ENCODE peak calls at places on chromosomes 12 and 14, in four cellular contexts. G is K562, S is HepG2, B is GM12878. Z is an unnamed sample.

GRCh38 chr14:54564071-54564798 is 2.7 kb upstream of the SAMD4A start:
- DNase-seq in G (no peak), S (peak), B (no peak), Z (no peak)

GRCh38 chr12:31860401-31860800 is 98.8 kb upstream of the RESF1 start:
- DNase-seq in G (no peak), S (peak), B (no peak), Z (no peak)

GRCh38 chr12:69171881-69172280 is 67.5 kb upstream of the CPSF6 start:
- DNase-seq in G (no peak), S (no peak), B (no peak), Z (no peak)

GRCh38 chr14:23085458-23085857 is 9.5 kb downstream of the ACIN1 start:
- DNase-seq in G (no peak), S (no peak), B (no peak), Z (no peak)

GRCh38 chr14:81625343-81625742 is 91.7 kb upstream of the SEL1L start:
- DNase-seq in G (no peak), S (peak), B (no peak), Z (no peak)

GRCh38 chr12:18400186-18400585 is 138.9 kb downstream of the PIK3C2G start:
- DNase-seq in G (no peak), S (no peak), B (no peak), Z (no peak)

GRCh38 chr12:96014932-96015599 is 18.9 kb upstream of the HAL start:
- DNase-seq in G (no peak), S (no peak), B (no peak), Z (no peak)

GRCh38 chr12:52836042-52836466 is 1.9 kb upstream of the KRT79 start:
- DNase-seq in G (peak), S (no peak), B (no peak), Z (no peak)

GRCh38 chr14:105602243-105602750 is 75.9 kb downstream of the TMEM121 start:
- DNase-seq in G (no peak), S (no peak), B (no peak), Z (no peak)

GRCh38 chr12:33588082-33588712 is 148.6 kb upstream of the SYT10 start:
- DNase-seq in G (peak), S (no peak), B (no peak), Z (peak)

GRCh38 chr12:27751386-27752047 is 28.5 kb upstream of the KLHL42 start:
- DNase-seq in G (peak), S (no peak), B (no peak), Z (no peak)

GRCh38 chr12:57899010-57899662 is 42.2 kb upstream of the ATP23 start:
- DNase-seq in G (no peak), S (no peak), B (peak), Z (no peak)

GRCh38 chr14:32022938-32023466 is 54.1 kb upstream of the ARHGAP5 start:
- DNase-seq in G (no peak), S (no peak), B (no peak), Z (no peak)

GRCh38 chr14:64416348-64416932 is 28.3 kb downstream of the MTHFD1 start:
- DNase-seq in G (no peak), S (no peak), B (no peak), Z (no peak)
- TF ChIP-seq SRF in G (no peak), S (no peak), B (no peak), Z (no peak)

GRCh38 chr14:68633131-68633991 is 159.5 kb downstream of the ZFP36L1 start:
- DNase-seq in G (no peak), S (no peak), B (no peak), Z (peak)
- H3K9ac ChIP-seq in G (no peak), S (no peak), B (no peak), Z (no peak)

DNA sequence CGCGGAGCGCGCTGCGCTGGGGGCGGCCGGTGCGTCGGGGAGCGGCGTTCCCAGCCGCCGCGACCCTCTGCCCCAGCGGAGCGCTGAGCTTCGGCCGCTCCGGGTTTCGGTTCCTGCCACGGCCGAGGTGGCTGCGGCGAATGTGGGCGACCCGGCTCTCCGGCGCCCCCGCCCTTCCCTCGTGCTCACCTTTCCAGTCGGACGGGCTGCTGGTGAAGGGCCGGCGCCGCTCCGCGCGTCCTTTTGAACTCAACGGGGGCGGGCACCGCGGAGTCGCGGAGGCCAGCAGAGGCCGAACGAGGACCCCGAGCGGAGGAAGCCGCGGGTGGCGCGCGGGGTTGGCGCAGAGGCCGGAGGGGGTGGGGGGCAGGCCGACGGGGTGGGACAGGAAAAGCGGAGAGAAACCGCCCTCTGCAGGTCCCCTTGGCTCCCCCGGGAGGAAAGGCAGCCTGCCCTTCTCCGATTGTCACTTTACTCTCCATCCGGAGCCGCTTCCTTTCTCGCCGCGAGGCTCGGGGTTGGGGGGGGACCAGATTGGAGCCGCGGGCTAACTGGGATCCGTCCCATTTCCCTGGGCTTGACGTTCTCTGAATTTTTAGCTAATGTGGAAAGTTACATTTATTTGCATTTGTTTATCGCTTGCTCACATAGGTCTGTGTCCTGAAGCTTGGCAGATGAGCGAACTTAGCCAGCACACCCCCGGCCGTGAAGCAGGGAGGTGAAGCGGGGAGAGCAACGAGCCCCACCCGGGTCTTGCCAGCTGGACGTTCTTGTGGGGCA is at the start of gene SMAGP:
- DNase-seq in G (peak), S (peak), B (no peak), Z (peak)
- TF ChIP-seq KDM1A in G (no peak), S (no peak), B (no peak), Z (no peak)

DNA sequence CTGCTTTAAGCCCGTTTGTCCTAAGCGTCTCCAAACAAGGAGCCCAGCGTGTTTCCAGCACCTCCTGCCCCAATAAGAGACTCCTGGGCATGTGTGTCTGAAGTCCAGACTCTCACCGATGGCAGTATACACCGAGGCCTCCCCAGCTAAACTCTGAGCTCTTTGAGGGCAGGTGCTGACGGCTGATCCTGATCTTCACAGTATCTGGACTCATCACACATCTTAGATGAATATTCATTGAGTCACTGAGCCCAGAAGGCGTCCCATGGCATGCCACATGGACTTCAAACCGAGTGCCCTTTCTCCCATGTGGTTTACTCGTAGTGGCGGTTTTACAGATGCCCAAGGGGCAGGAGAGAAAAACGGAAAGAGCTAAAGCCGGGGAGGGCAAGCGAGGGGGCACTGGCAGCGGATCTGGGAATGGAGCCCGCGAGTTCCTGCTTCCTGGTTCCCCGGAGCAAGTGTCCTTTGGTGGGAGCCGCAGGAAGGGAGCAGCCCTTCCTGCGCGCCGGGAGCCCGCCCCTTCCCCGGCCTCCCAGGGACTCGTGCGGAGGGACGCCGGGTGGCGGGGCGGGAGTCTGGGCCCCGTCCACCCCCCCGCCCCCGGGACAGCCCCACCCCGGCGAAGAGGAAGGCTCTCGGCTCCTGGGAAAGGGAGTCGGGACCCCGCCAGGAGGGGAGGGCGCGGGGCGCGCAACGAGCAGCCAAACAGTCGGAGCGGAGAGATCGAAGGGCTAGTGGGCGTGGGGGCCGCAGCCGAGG is 584 bp upstream of the TEAD4 start:
- DNase-seq in G (peak), S (peak), B (no peak), Z (no peak)
- TF ChIP-seq SRF in G (no peak), S (no peak), B (no peak), Z (no peak)

GRCh38 chr14:79278798-79279644 is 932.3 kb downstream of the DIO2 start:
- DNase-seq in G (no peak), S (peak), B (no peak), Z (peak)
- H3K9ac ChIP-seq in G (no peak), S (no peak), B (no peak), Z (no peak)

GRCh38 chr12:123045678-123046077 is 65.2 kb downstream of the ARL6IP4 start:
- DNase-seq in G (no peak), S (no peak), B (no peak), Z (no peak)

GRCh38 chr12:123043536-123044001 is 63.1 kb downstream of the ARL6IP4 start:
- DNase-seq in G (peak), S (peak), B (no peak), Z (peak)

GRCh38 chr12:123046431-123046830 is 66.0 kb downstream of the ARL6IP4 start:
- DNase-seq in G (no peak), S (no peak), B (no peak), Z (no peak)

GRCh38 chr12:123041811-123042655 is 61.6 kb downstream of the ARL6IP4 start:
- DNase-seq in G (no peak), S (no peak), B (no peak), Z (no peak)

DNA sequence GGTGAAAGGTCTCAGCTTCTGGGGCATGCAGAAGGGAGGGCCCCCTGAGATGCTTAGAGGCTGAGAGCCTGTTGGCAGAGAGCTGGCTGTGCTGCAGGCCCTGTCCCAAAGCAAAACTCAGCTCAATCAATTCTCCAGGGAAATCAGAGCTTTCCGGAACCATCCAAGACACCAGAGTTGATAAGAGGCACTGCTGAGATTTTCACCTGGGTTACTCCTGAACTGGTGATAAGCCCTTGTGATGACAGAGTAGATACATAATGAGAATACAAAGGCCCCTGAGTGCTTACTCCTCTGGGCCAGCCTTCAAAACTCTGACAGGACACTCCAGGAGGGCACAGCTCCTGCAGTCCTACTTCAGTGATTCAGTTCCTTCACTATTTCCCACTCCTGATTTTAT is 63.9 kb downstream of the ARL6IP4 start:
- DNase-seq in G (no peak), S (no peak), B (no peak), Z (no peak)
- TF ChIP-seq KDM1A in G (peak), S (no peak), B (no peak), Z (no peak)

GRCh38 chr12:40181490-40181889 is 43.3 kb upstream of the LRRK2 start:
- DNase-seq in G (no peak), S (no peak), B (no peak), Z (no peak)
- TF ChIP-seq SRF in G (no peak), S (no peak), B (no peak), Z (no peak)

DNA sequence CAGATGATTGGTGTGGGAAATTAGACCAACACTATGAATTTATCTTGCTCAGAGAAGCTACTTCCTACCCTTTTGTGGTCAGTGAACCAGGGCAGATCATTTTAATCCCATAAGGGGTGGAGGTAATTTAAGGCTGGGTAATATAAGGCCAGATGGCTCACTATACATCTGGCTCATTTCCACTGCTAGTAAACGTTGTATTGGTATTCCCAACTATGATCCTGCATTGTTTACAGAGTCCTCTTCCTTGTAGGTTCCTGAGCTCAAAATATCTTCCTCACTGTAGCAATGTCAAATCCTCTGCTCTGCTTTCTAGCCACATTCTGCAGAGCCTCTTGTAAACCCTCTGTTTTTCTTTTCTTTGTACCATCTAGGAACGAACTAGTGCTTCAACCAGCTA is 93.0 kb upstream of the MGAT4C start:
- DNase-seq in G (no peak), S (no peak), B (no peak), Z (no peak)
- H3K9ac ChIP-seq in G (no peak), S (no peak), B (no peak), Z (no peak)

GRCh38 chr14:50060871-50061663 is 55.3 kb downstream of the VCPKMT start:
- DNase-seq in G (peak), S (peak), B (no peak), Z (no peak)

GRCh38 chr14:50064993-50065392 is 51.4 kb downstream of the VCPKMT start:
- DNase-seq in G (no peak), S (no peak), B (peak), Z (no peak)

GRCh38 chr14:50063876-50064420 is 52.4 kb downstream of the VCPKMT start:
- DNase-seq in G (no peak), S (no peak), B (no peak), Z (no peak)

GRCh38 chr14:50061664-50062437 is 54.5 kb downstream of the VCPKMT start:
- DNase-seq in G (peak), S (peak), B (peak), Z (no peak)

GRCh38 chr14:50062438-50063039 is 53.8 kb downstream of the VCPKMT start:
- DNase-seq in G (peak), S (peak), B (peak), Z (no peak)
- TF ChIP-seq KDM1A in G (peak), S (no peak), B (no peak), Z (no peak)

GRCh38 chr14:39016733-39017095 is 86.3 kb downstream of the SEC23A start:
- DNase-seq in G (no peak), S (no peak), B (no peak), Z (no peak)
- TF ChIP-seq SRF in G (no peak), S (no peak), B (no peak), Z (no peak)

Z was measured in H1.